ENCODE peak calls at places on chromosome X, in ten cellular contexts. W is endothelial cell, P is IMR-90, D is OCI-LY7, M is uterus, B is NB4, T is psoas muscle, O is prostate gland, Z is cardiac fibroblast, A is AG04449. V is an unnamed sample.

GRCh38 chrX:135893294-135893817 is at the start of the genes CT45A10 and SAGE1:
- DNase-seq in W (no peak), P (no peak), D (no peak), M (no peak), B (no peak), T (no peak), O (no peak), Z (no peak), A (no peak), V (no peak)

GRCh38 chrX:50747471-50747900 is 66.5 kb downstream of the SHROOM4 start:
- DNase-seq in W (peak; percentile 24), P (peak; percentile 45), D (peak; percentile 4), M (no peak), B (peak; percentile 20), T (no peak), O (no peak), Z (peak; percentile 38), A (peak; percentile 64), V (peak; percentile 47)

GRCh38 chrX:69510137-69510715 is 6.1 kb downstream of the NALF2 start:
- DNase-seq in W (no peak), P (no peak), D (peak; percentile 13), M (no peak), B (no peak), T (no peak), O (no peak), Z (no peak), A (no peak), V (no peak)

GRCh38 chrX:26032141-26032917 is 105.8 kb upstream of the MAGEB18 start:
- DNase-seq in W (no peak), P (no peak), D (no peak), M (no peak), B (no peak), T (no peak), O (no peak), Z (peak; percentile 32), A (no peak), V (no peak)

GRCh38 chrX:133569217-133569616 is 153.9 kb upstream of the GPC4 start:
- DNase-seq in W (no peak), P (no peak), D (no peak), M (no peak), B (no peak), T (no peak), O (no peak), Z (no peak), A (no peak), V (no peak)

GRCh38 chrX:130091976-130092522 is 18.2 kb downstream of the ELF4 start:
- DNase-seq in W (peak; percentile 26), P (no peak), D (peak; percentile 88), M (no peak), B (peak; percentile 90), T (peak; percentile 62), O (no peak), Z (no peak), A (no peak), V (no peak)

GRCh38 chrX:345020-345925 is 26.7 kb upstream of the GTPBP6 start:
- DNase-seq in W (no peak), P (no peak), D (no peak), M (no peak), B (no peak), T (peak; percentile 48), O (no peak), Z (no peak), A (no peak), V (no peak)

GRCh38 chrX:121671649-121672048 is 624.2 kb downstream of the GLUD2 start:
- DNase-seq in W (no peak), P (no peak), D (no peak), M (no peak), B (no peak), T (no peak), O (no peak), Z (no peak), A (no peak), V (no peak)

GRCh38 chrX:135520022-135520552 is 373 bp upstream of the INTS6L start:
- DNase-seq in W (peak; percentile 4), P (peak; percentile 60), D (peak; percentile 0), M (no peak), B (no peak), T (no peak), O (no peak), Z (peak; percentile 42), A (peak; percentile 36), V (peak; percentile 1)

GRCh38 chrX:153681175-153681574 is 6.6 kb upstream of the SLC6A8 start:
- DNase-seq in W (no peak), P (no peak), D (no peak), M (peak; percentile 7), B (no peak), T (no peak), O (no peak), Z (no peak), A (no peak), V (no peak)

GRCh38 chrX:110045988-110046387 is 43.1 kb downstream of the TMEM164 start:
- DNase-seq in W (no peak), P (no peak), D (no peak), M (no peak), B (no peak), T (no peak), O (no peak), Z (no peak), A (no peak), V (no peak)

DNA sequence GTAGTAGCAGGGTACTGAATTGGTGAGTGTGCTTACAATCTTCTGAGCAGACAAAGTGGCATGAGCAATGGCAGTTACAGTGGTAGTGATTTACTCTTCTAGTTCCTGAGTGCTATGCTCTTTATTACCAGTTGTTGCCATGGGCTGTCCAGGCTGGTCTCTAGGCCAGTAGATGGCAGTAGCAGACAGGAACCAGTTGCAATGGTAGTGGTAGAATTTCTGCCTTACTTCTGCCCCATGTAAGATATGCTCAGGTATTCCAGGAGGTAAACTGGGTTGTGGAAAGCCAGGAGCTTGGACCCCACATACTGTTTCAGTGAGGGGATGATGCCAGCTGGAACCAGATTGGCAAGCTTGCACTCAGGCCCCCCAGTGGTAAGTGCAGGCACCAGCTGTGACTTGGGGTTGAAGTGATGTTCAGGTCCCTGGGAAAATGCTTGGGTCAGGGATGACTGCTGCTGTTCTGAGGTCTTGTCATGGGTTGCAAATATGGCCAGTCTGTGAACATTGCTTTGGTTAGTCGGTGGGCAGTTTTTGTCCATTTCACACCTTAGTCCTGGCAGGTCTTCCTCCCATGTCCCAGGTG is 63.0 kb upstream of the ZXDB start:
- DNase-seq in W (peak; percentile 9), P (peak; percentile 1), D (peak; percentile 11), M (no peak), B (peak; percentile 34), T (no peak), O (peak; percentile 5), Z (peak; percentile 19), A (no peak), V (peak; percentile 42)
- TF ChIP-seq CTCF in W (peak; percentile 24), P (peak; percentile 16), D (peak; percentile 73), M (no peak), B (peak; percentile 54), T (peak; percentile 12), O (no peak), Z (peak; percentile 46), A (no peak), V (peak; percentile 49)

DNA sequence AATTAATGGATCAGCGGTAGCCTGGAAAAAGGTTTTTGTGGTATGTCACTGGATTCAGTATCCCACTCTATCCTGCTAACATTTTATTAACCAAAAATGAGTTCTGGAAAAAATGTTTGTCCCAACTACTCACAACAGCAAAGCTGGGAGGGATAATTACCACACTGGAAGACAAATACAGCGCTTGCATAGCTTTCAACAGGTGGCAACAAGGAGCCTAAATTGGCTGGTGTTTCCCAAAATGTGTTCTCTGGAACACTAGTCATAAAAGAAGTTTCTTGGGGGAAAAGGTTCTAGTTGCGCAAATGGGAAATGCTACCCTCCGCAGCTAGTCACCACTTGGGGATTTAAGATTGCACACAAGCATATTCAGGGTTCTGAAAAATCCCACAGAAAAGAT is 54.6 kb downstream of the BEND2 start:
- DNase-seq in W (no peak), P (no peak), D (no peak), M (no peak), B (no peak), T (no peak), O (no peak), Z (no peak), A (no peak), V (no peak)
- TF ChIP-seq CTCF in W (no peak), P (no peak), D (no peak), M (no peak), B (no peak), T (no peak), O (no peak), Z (no peak), A (no peak), V (no peak)

GRCh38 chrX:12709047-12709446 is 82.2 kb upstream of the PRPS2 start:
- DNase-seq in W (no peak), P (no peak), D (no peak), M (no peak), B (no peak), T (no peak), O (no peak), Z (no peak), A (no peak), V (no peak)
- TF ChIP-seq CTCF in W (no peak), P (no peak), D (no peak), M (no peak), B (no peak), T (no peak), O (no peak), Z (no peak), A (no peak), V (no peak)

DNA sequence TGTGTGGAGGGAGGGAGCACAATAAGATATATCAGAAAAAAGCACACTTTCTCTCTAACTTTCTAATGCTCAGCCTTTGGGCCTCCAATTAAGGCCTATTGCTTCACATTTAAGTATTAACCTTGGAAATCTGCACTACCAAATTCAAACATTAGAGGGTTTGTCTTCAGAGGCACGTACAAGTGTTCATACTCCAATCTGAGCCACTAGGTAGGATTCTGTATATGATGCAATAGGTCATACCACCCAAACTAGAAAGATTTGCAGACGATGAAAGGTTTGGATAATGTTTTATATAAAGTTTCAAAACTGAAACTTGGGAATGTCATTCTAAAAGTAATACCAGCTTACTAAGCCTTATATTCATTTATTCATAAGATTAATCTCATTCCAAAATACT is 106.4 kb downstream of the MID1 start:
- DNase-seq in W (no peak), P (no peak), D (no peak), M (no peak), B (peak; percentile 2), T (no peak), O (no peak), Z (no peak), A (no peak), V (no peak)
- TF ChIP-seq CTCF in W (no peak), P (no peak), D (no peak), M (no peak), B (no peak), T (no peak), O (no peak), Z (no peak), A (no peak), V (no peak)

V was measured in MCF 10A.